ENCODE peak calls at places on chromosomes 6 and 20, in six cellular contexts. A is mammary epithelial cell, D is fibroblast of lung, J is neural progenitor cell, T is HCT116, V is astrocyte. X is an unnamed sample.

GRCh38 chr6:117204903-117205302 is 60.5 kb upstream of the VGLL2 start:
- DNase-seq in A (no peak), D (no peak), J (no peak), T (no peak), V (no peak), X (no peak)

GRCh38 chr6:56509031-56509430 is 133.7 kb downstream of the DST start:
- DNase-seq in A (no peak), D (no peak), J (no peak), T (no peak), V (peak; percentile 55), X (no peak)

GRCh38 chr20:51980277-51980676 is 178.0 kb upstream of the SALL4 start:
- DNase-seq in A (no peak), D (no peak), J (no peak), T (no peak), V (no peak), X (no peak)

GRCh38 chr6:33880746-33881145 is 76.9 kb upstream of the MLN start:
- DNase-seq in A (no peak), D (no peak), J (no peak), T (no peak), V (no peak), X (no peak)

GRCh38 chr6:112037783-112038216 is 16.1 kb upstream of the CCN6 start:
- DNase-seq in A (peak; percentile 91), D (peak; percentile 91), J (no peak), T (no peak), V (peak; percentile 97), X (peak; percentile 30)

GRCh38 chr6:105711216-105711615 is 308.3 kb upstream of the PREP start:
- DNase-seq in A (peak; percentile 35), D (no peak), J (no peak), T (no peak), V (peak; percentile 16), X (no peak)

GRCh38 chr6:132698608-132699007 is 15.2 kb downstream of the VNN1 start:
- DNase-seq in A (no peak), D (no peak), J (no peak), T (no peak), V (no peak), X (no peak)

GRCh38 chr6:43506667-43507471 is 3.3 kb downstream of the LRRC73 start:
- DNase-seq in A (peak; percentile 62), D (peak; percentile 81), J (peak; percentile 82), T (peak; percentile 75), V (peak; percentile 44), X (peak; percentile 88)

GRCh38 chr6:11218077-11218392 is 14.4 kb downstream of the NEDD9 start:
- DNase-seq in A (no peak), D (no peak), J (no peak), T (no peak), V (no peak), X (no peak)

GRCh38 chr6:114334237-114334636 is 8.6 kb downstream of the HS3ST5 start:
- DNase-seq in A (no peak), D (no peak), J (no peak), T (no peak), V (no peak), X (no peak)

GRCh38 chr6:103284835-103285234 is 1574.9 kb downstream of the HACE1 start:
- DNase-seq in A (no peak), D (no peak), J (no peak), T (no peak), V (no peak), X (no peak)

GRCh38 chr6:84597238-84597875 is 167.0 kb downstream of the TBX18 start:
- DNase-seq in A (no peak), D (peak; percentile 5), J (no peak), T (no peak), V (no peak), X (no peak)

GRCh38 chr6:168376120-168376519 is 56.5 kb upstream of the DACT2 start:
- DNase-seq in A (no peak), D (no peak), J (no peak), T (no peak), V (no peak), X (no peak)

GRCh38 chr20:38204936-38205435 is 39.9 kb upstream of the TGM2 start:
- DNase-seq in A (no peak), D (peak; percentile 68), J (no peak), T (no peak), V (no peak), X (no peak)

GRCh38 chr6:163408352-163408991 is 6.0 kb upstream of the QKI start:
- DNase-seq in A (no peak), D (no peak), J (no peak), T (no peak), V (no peak), X (peak; percentile 52)

GRCh38 chr6:21791596-21791995 is 198.0 kb downstream of the SOX4 start:
- DNase-seq in A (no peak), D (no peak), J (no peak), T (no peak), V (peak; percentile 87), X (no peak)

GRCh38 chr6:6927437-6928361 is 180.1 kb upstream of the RREB1 start:
- DNase-seq in A (no peak), D (peak; percentile 40), J (peak; percentile 63), T (no peak), V (no peak), X (no peak)

GRCh38 chr6:34912715-34913464 is 23.8 kb downstream of the ANKS1A start:
- DNase-seq in A (peak; percentile 80), D (peak; percentile 59), J (no peak), T (no peak), V (peak; percentile 87), X (no peak)

GRCh38 chr20:18701969-18702368 is 111.6 kb upstream of the SCP2D1 start:
- DNase-seq in A (no peak), D (no peak), J (no peak), T (no peak), V (no peak), X (no peak)

GRCh38 chr6:105275542-105275941 is 95.7 kb upstream of the POPDC3 start:
- DNase-seq in A (no peak), D (no peak), J (no peak), T (no peak), V (no peak), X (no peak)

GRCh38 chr6:90610671-90611542 is 24.0 kb upstream of the MAP3K7 start:
- DNase-seq in A (peak; percentile 26), D (peak; percentile 27), J (peak; percentile 66), T (no peak), V (peak; percentile 20), X (peak; percentile 38)

GRCh38 chr6:130831598-130831997 is 4.4 kb downstream of the SMLR1 start:
- DNase-seq in A (no peak), D (no peak), J (no peak), T (no peak), V (peak; percentile 35), X (no peak)

GRCh38 chr20:40938020-40938419 is 90.6 kb upstream of the TOP1 start:
- DNase-seq in A (no peak), D (no peak), J (no peak), T (no peak), V (no peak), X (no peak)

GRCh38 chr20:57391439-57392129 is 388 bp downstream of the RBM38 start:
- DNase-seq in A (no peak), D (peak; percentile 15), J (peak; percentile 54), T (no peak), V (no peak), X (peak; percentile 66)

GRCh38 chr20:33677991-33678431 is 3.8 kb upstream of the NECAB3 start:
- DNase-seq in A (no peak), D (no peak), J (no peak), T (no peak), V (no peak), X (no peak)

GRCh38 chr6:150270330-150271052 is 98.3 kb upstream of the IYD start:
- DNase-seq in A (no peak), D (no peak), J (no peak), T (no peak), V (no peak), X (no peak)

GRCh38 chr6:38504996-38505395 is 134.7 kb downstream of the BTBD9 start:
- DNase-seq in A (no peak), D (no peak), J (no peak), T (no peak), V (no peak), X (no peak)

GRCh38 chr6:159174263-159174974 is 5.2 kb downstream of the FNDC1 start:
- DNase-seq in A (peak; percentile 46), D (peak; percentile 74), J (peak; percentile 90), T (peak; percentile 44), V (peak; percentile 65), X (peak; percentile 89)
- TF ChIP-seq EZH2 in A (no peak), D (no peak), J (peak; percentile 53), T (no peak), V (no peak), X (no peak)

GRCh38 chr20:19727251-19727847 is 30.7 kb upstream of the RIN2 start:
- DNase-seq in A (no peak), D (no peak), J (no peak), T (no peak), V (no peak), X (no peak)

GRCh38 chr20:19734811-19735210 is 23.2 kb upstream of the RIN2 start:
- DNase-seq in A (no peak), D (no peak), J (no peak), T (no peak), V (no peak), X (no peak)

GRCh38 chr20:19726126-19726525 is 31.9 kb upstream of the RIN2 start:
- DNase-seq in A (peak; percentile 35), D (peak; percentile 45), J (no peak), T (no peak), V (peak; percentile 38), X (no peak)

GRCh38 chr20:19729672-19730071 is 28.4 kb upstream of the RIN2 start:
- DNase-seq in A (no peak), D (no peak), J (no peak), T (no peak), V (no peak), X (no peak)

GRCh38 chr20:19730716-19731115 is 27.3 kb upstream of the RIN2 start:
- DNase-seq in A (no peak), D (no peak), J (no peak), T (no peak), V (no peak), X (no peak)
- TF ChIP-seq CTCF in A (no peak), D (no peak), J (no peak), T (no peak), V (no peak), X (no peak)

DNA sequence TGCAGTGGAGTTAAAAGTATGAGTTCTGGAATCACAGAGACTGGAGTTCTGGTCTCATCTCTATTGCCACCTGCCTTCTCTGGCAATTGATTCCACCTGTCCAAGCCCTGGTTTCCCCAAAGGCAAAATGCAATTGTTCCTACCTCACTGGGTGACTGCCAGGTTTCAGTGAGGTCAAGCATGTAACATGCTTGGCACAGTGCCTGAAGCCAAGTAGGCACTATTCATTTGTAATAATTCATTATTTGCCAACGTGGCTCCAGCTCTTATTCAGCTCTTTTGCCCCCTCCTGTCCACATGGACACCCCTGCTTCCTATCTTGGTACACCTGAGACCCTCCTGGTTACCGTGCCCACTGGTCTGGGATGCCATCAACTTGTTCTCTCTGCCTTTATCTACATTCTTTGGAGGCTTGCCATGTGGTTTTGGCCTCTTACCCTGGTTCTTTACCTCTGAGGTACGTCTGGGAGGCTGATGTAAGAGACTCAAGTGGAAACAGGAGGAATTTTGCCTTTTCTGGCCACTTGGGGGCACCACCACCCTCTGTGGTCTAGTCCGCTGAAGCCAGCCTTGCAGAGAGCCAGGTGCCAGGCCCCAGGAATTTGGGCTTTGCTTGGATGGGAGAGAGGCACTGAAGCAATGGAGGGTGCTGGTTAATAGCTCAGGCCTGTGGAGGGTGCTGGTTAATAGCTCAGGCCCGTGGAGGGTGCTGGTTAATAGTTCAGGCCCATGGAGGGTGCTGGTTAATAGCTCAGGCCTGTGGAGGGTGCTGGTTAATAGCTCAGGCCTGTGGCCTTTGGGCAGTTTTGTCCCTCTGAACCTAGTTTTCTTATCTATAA is 1.7 kb downstream of the KCNK15 start:
- DNase-seq in A (peak; percentile 87), D (peak; percentile 71), J (peak; percentile 88), T (peak; percentile 89), V (peak; percentile 50), X (peak; percentile 86)
- TF ChIP-seq EZH2 in A (no peak), D (peak; percentile 33), J (no peak), T (no peak), V (no peak), X (no peak)

GRCh38 chr6:145274083-145274482 is 461.2 kb downstream of the EPM2A start:
- DNase-seq in A (no peak), D (no peak), J (no peak), T (no peak), V (no peak), X (no peak)
- TF ChIP-seq CTCF in A (no peak), D (no peak), J (no peak), T (no peak), V (no peak), X (no peak)

X was measured in hepatocyte.